ENCODE peak calls at places on chromosome 22, in six cellular contexts. E is NCI-H2029, O is RWPE1, G is mucosa of descending colon, A is psoas muscle, B is germinal center. T is an unnamed sample.

GRCh38 chr22:49925525-49926128 is 7.2 kb downstream of the CRELD2 start:
- DNase-seq in E (no peak), O (no peak), G (peak), A (no peak), B (peak), T (no peak)

GRCh38 chr22:43540570-43540969 is 128.8 kb downstream of the MPPED1 start:
- DNase-seq in E (no peak), O (peak), G (no peak), A (no peak), B (no peak), T (peak)

GRCh38 chr22:25702571-25703167 is 39.3 kb upstream of the MYO18B start:
- DNase-seq in E (no peak), O (peak), G (no peak), A (no peak), B (no peak), T (peak)

GRCh38 chr22:29512031-29512430 is 32.0 kb downstream of the NEFH start:
- DNase-seq in E (no peak), O (no peak), G (no peak), A (no peak), B (no peak), T (no peak)

GRCh38 chr22:33034753-33035152 is 23.4 kb downstream of the SYN3 start:
- DNase-seq in E (peak), O (no peak), G (no peak), A (no peak), B (no peak), T (no peak)

GRCh38 chr22:50705219-50705691 is 32.6 kb downstream of the SHANK3 start:
- DNase-seq in E (peak), O (no peak), G (no peak), A (no peak), B (no peak), T (no peak)

GRCh38 chr22:29840498-29840897 is 2.4 kb upstream of the ASCC2 start:
- DNase-seq in E (no peak), O (no peak), G (no peak), A (no peak), B (no peak), T (peak)

GRCh38 chr22:28907311-28908008 is 24.1 kb downstream of the ZNRF3 start:
- DNase-seq in E (no peak), O (no peak), G (no peak), A (no peak), B (no peak), T (no peak)

GRCh38 chr22:27267145-27267544 is 534.4 kb downstream of the MN1 start:
- DNase-seq in E (no peak), O (no peak), G (no peak), A (no peak), B (no peak), T (no peak)

GRCh38 chr22:27150530-27150909 is 493.1 kb downstream of the MIAT start:
- DNase-seq in E (no peak), O (no peak), G (no peak), A (no peak), B (no peak), T (no peak)

GRCh38 chr22:50360578-50360977 is 17.5 kb downstream of the PPP6R2 start:
- DNase-seq in E (no peak), O (no peak), G (no peak), A (no peak), B (no peak), T (no peak)

GRCh38 chr22:46362221-46362933 is 26.9 kb downstream of the TRMU start:
- DNase-seq in E (no peak), O (no peak), G (peak), A (no peak), B (no peak), T (no peak)

GRCh38 chr22:50728523-50728931 is 9.5 kb upstream of the ACR start:
- DNase-seq in E (no peak), O (no peak), G (peak), A (no peak), B (no peak), T (no peak)

GRCh38 chr22:22576244-22576988 is 17.4 kb upstream of the PRAME start:
- DNase-seq in E (peak), O (peak), G (peak), A (peak), B (peak), T (peak)

GRCh38 chr22:33076368-33076767 is 18.2 kb upstream of the SYN3 start:
- DNase-seq in E (no peak), O (no peak), G (no peak), A (no peak), B (no peak), T (peak)

GRCh38 chr22:25488244-25489020 is 76.0 kb upstream of the GRK3 start:
- DNase-seq in E (peak), O (peak), G (peak), A (peak), B (no peak), T (no peak)

GRCh38 chr22:29203883-29204282 is 1.8 kb upstream of the EMID1 start:
- DNase-seq in E (no peak), O (no peak), G (no peak), A (no peak), B (no peak), T (no peak)

GRCh38 chr22:41247703-41248102 is 7.0 kb upstream of the CHADL start:
- DNase-seq in E (no peak), O (no peak), G (no peak), A (no peak), B (no peak), T (no peak)

GRCh38 chr22:17266261-17266971 is 47.2 kb upstream of the ADA2 start:
- DNase-seq in E (no peak), O (no peak), G (peak), A (no peak), B (no peak), T (no peak)

GRCh38 chr22:18095101-18095805 is 15.4 kb upstream of the TUBA8 start:
- DNase-seq in E (no peak), O (no peak), G (no peak), A (no peak), B (no peak), T (no peak)

GRCh38 chr22:48372395-48372794 is 1455.3 kb downstream of the BRD1 start:
- DNase-seq in E (no peak), O (no peak), G (no peak), A (no peak), B (no peak), T (no peak)

GRCh38 chr22:49650336-49651241 is 177.1 kb downstream of the BRD1 start:
- DNase-seq in E (no peak), O (no peak), G (no peak), A (no peak), B (no peak), T (no peak)

GRCh38 chr22:36462475-36462790 is 19.0 kb downstream of the TXN2 start:
- DNase-seq in E (no peak), O (no peak), G (no peak), A (no peak), B (no peak), T (no peak)

GRCh38 chr22:50018608-50019291 is 6.2 kb upstream of the IL17REL start:
- DNase-seq in E (no peak), O (no peak), G (no peak), A (no peak), B (no peak), T (no peak)

GRCh38 chr22:47369431-47370015 is 607.1 kb downstream of the TBC1D22A start:
- DNase-seq in E (no peak), O (no peak), G (no peak), A (no peak), B (no peak), T (no peak)

GRCh38 chr22:25833091-25833490 is 91.1 kb downstream of the MYO18B start:
- DNase-seq in E (no peak), O (no peak), G (no peak), A (peak), B (no peak), T (no peak)

GRCh38 chr22:29710922-29711593 is 8.7 kb upstream of the CABP7 start:
- DNase-seq in E (peak), O (no peak), G (peak), A (peak), B (no peak), T (no peak)

GRCh38 chr22:38456841-38457699 is 2.1 kb upstream of the KCNJ4 start:
- DNase-seq in E (no peak), O (no peak), G (no peak), A (no peak), B (no peak), T (no peak)

GRCh38 chr22:28180804-28181203 is 261.7 kb upstream of the PITPNB start:
- DNase-seq in E (no peak), O (no peak), G (no peak), A (no peak), B (no peak), T (no peak)

GRCh38 chr22:27959335-27960090 is 40.5 kb upstream of the PITPNB start:
- DNase-seq in E (no peak), O (no peak), G (no peak), A (no peak), B (no peak), T (no peak)

GRCh38 chr22:20571531-20572007 is 64.2 kb downstream of the MED15 start:
- DNase-seq in E (no peak), O (no peak), G (peak), A (peak), B (peak), T (no peak)

GRCh38 chr22:27775087-27775697 is 26.4 kb downstream of the MN1 start:
- DNase-seq in E (no peak), O (no peak), G (no peak), A (peak), B (no peak), T (no peak)

GRCh38 chr22:47030881-47031627 is 268.6 kb downstream of the TBC1D22A start:
- DNase-seq in E (peak), O (no peak), G (peak), A (no peak), B (no peak), T (no peak)

GRCh38 chr22:20567371-20567847 is 60.0 kb downstream of the MED15 start:
- DNase-seq in E (no peak), O (peak), G (peak), A (no peak), B (no peak), T (peak)

GRCh38 chr22:45334068-45334467 is 24.3 kb downstream of the FAM118A start:
- DNase-seq in E (no peak), O (peak), G (no peak), A (no peak), B (no peak), T (peak)

GRCh38 chr22:45268958-45269844 is 15.5 kb upstream of the UPK3A start:
- DNase-seq in E (peak), O (peak), G (peak), A (peak), B (peak), T (peak)

T was measured in foreskin keratinocyte.